ENCODE peak calls at places on chromosomes 3 and 15, in five cellular contexts. M is PC-9, N is cardiac fibroblast, Z is A549, E is fibroblast of mammary gland. K is an unnamed sample.

GRCh38 chr3:180684807-180685206 is 5.5 kb upstream of the CCDC39 start:
- DNase-seq in M (no peak), N (no peak), Z (no peak), E (no peak), K (no peak)

GRCh38 chr3:24583004-24583403 is 88.4 kb upstream of the THRB start:
- DNase-seq in M (no peak), N (peak; percentile 35), Z (peak; percentile 13), E (peak; percentile 52), K (no peak)

GRCh38 chr3:160707187-160707789 is 30.3 kb downstream of the ARL14 start:
- DNase-seq in M (peak; percentile 21), N (peak; percentile 71), Z (peak; percentile 60), E (peak; percentile 66), K (peak; percentile 58)

GRCh38 chr3:172096881-172097420 is 57.6 kb downstream of the FNDC3B start:
- DNase-seq in M (peak; percentile 52), N (peak; percentile 80), Z (peak; percentile 57), E (peak; percentile 80), K (peak; percentile 76)

GRCh38 chr3:3189102-3189727 is 9.7 kb upstream of the CRBN start:
- DNase-seq in M (no peak), N (peak; percentile 57), Z (no peak), E (peak; percentile 31), K (no peak)

GRCh38 chr3:96209703-96210102 is 604.7 kb upstream of the EPHA6 start:
- DNase-seq in M (peak; percentile 49), N (no peak), Z (peak; percentile 2), E (no peak), K (no peak)

GRCh38 chr15:35713733-35714132 is 167.8 kb upstream of the DPH6 start:
- DNase-seq in M (peak; percentile 30), N (peak; percentile 51), Z (no peak), E (peak; percentile 54), K (peak; percentile 61)

GRCh38 chr3:71207632-71208031 is 375.9 kb downstream of the FOXP1 start:
- DNase-seq in M (no peak), N (no peak), Z (no peak), E (no peak), K (no peak)

GRCh38 chr3:42666022-42666421 is 12.5 kb downstream of the ZBTB47 start:
- DNase-seq in M (no peak), N (no peak), Z (no peak), E (no peak), K (no peak)

GRCh38 chr15:79610021-79610420 is 177.9 kb downstream of the MINAR1 start:
- DNase-seq in M (no peak), N (no peak), Z (no peak), E (no peak), K (no peak)
- TF ChIP-seq CTCF in M (no peak), N (no peak), Z (no peak), E (no peak), K (no peak)

GRCh38 chr3:140308535-140308934 is 369.3 kb upstream of the TRIM42 start:
- DNase-seq in M (no peak), N (no peak), Z (no peak), E (peak; percentile 17), K (no peak)

GRCh38 chr3:140316895-140317400 is 360.9 kb upstream of the TRIM42 start:
- DNase-seq in M (no peak), N (no peak), Z (no peak), E (peak; percentile 49), K (no peak)

GRCh38 chr3:140316461-140316860 is 361.4 kb upstream of the TRIM42 start:
- DNase-seq in M (no peak), N (no peak), Z (no peak), E (no peak), K (no peak)

DNA sequence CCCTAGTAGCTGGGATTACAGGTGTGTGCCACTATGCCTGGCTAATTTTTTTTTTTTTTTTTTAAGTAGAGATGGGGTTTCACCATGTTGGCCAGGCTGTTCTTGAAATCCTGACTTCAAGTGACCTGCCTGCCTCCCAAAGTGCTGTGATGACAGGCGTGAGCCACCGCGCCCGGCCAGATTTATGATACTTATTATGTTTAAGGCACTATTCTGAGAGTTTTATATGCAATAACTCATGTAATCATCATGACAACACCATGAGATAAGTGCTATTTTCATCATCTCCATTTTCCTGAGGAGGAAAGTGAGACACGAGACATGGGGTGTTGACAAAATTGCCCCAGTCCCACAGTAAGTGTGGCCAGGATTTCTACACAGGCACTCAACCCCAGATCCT is 366.4 kb upstream of the TRIM42 start:
- DNase-seq in M (no peak), N (no peak), Z (no peak), E (no peak), K (no peak)
- H3K4me3 ChIP-seq in M (no peak overlapping the region), N (no peak overlapping the region), Z (no peak overlapping the region), E (no peak overlapping the region), K (no peak overlapping the region)

GRCh38 chr15:31327674-31328424 is 1.2 kb downstream of the KLF13 start:
- DNase-seq in M (peak; percentile 22), N (peak; percentile 63), Z (peak; percentile 40), E (peak; percentile 28), K (peak; percentile 44)
- TF ChIP-seq CTCF in M (no peak), N (no peak), Z (no peak), E (no peak), K (no peak)

DNA sequence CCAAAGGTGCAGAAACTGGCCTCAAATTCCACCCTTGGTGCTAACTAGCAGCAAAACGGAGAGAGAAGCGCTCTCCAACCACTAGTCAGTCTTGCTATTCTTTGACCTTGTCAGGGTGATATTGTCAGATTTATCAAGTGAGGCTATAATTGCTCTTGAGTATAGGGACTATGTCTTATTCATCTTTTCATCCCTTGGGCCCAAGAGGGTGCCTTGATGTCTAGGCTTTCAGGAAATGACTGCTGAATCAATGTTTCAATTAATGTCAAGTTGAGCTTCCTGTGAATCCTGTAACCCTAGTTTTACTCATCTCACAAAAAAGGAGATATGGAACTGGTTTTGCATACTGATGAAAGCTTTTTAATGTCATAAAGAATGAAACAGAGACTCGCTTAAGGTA is 701.3 kb downstream of the EDEM1 start:
- DNase-seq in M (no peak), N (no peak), Z (no peak), E (no peak), K (no peak)
- H3K4me3 ChIP-seq in M (no peak overlapping the region), N (no peak overlapping the region), Z (no peak overlapping the region), E (no peak overlapping the region), K (no peak overlapping the region)

GRCh38 chr3:36741285-36741684 is 23.1 kb downstream of the DCLK3 start:
- DNase-seq in M (no peak), N (peak; percentile 16), Z (peak; percentile 16), E (peak; percentile 18), K (no peak)
- TF ChIP-seq CTCF in M (peak; percentile 31), N (peak; percentile 10), Z (peak; percentile 15), E (peak; percentile 31), K (peak; percentile 44)

GRCh38 chr3:127667119-127667681 is 5.6 kb upstream of the ABTB1 start:
- DNase-seq in M (no peak), N (no peak), Z (no peak), E (no peak), K (no peak)

GRCh38 chr3:127670229-127670559 is 2.6 kb upstream of the ABTB1 start:
- DNase-seq in M (no peak), N (no peak), Z (no peak), E (no peak), K (no peak)

GRCh38 chr3:127670761-127671522 is 1.8 kb upstream of the ABTB1 start:
- DNase-seq in M (no peak), N (no peak), Z (no peak), E (no peak), K (no peak)

GRCh38 chr3:127669541-127670228 is 3.1 kb upstream of the ABTB1 start:
- DNase-seq in M (no peak), N (no peak), Z (no peak), E (no peak), K (no peak)

GRCh38 chr3:127668906-127669305 is 3.8 kb upstream of the ABTB1 start:
- DNase-seq in M (no peak), N (no peak), Z (no peak), E (no peak), K (no peak)
- H3K4me3 ChIP-seq in M (no peak overlapping the region), N (no peak overlapping the region), Z (no peak overlapping the region), E (no peak overlapping the region), K (no peak overlapping the region)

GRCh38 chr15:70876683-70877082 is 15.6 kb downstream of the THAP10 start:
- DNase-seq in M (no peak), N (no peak), Z (no peak), E (no peak), K (no peak)

GRCh38 chr15:70876011-70876410 is 16.2 kb downstream of the THAP10 start:
- DNase-seq in M (no peak), N (no peak), Z (no peak), E (no peak), K (no peak)

GRCh38 chr15:70873232-70874054 is 18.8 kb downstream of the THAP10 start:
- DNase-seq in M (no peak), N (no peak), Z (no peak), E (no peak), K (no peak)

GRCh38 chr15:70879386-70879785 is 12.8 kb downstream of the THAP10 start:
- DNase-seq in M (no peak), N (peak; percentile 52), Z (no peak), E (peak; percentile 92), K (peak; percentile 79)

GRCh38 chr15:70875001-70875782 is 17.0 kb downstream of the THAP10 start:
- DNase-seq in M (no peak), N (peak; percentile 76), Z (peak; percentile 42), E (peak; percentile 62), K (peak; percentile 58)
- TF ChIP-seq CTCF in M (peak; percentile 61), N (peak; percentile 71), Z (peak; percentile 97), E (peak; percentile 70), K (peak; percentile 71)